ENCODE peak calls at places on chromosome 12, in eight cellular contexts. S is foreskin fibroblast, P is Caco-2, N is astrocyte, A is lower leg skin, M is pancreas, E is SK-N-SH, O is tibial artery. D is an unnamed sample.

GRCh38 chr12:26188641-26189040 is 6.7 kb upstream of the SSPN start:
- DNase-seq in M (no peak), P (no peak), A (no peak), S (no peak), N (peak), O (no peak), E (no peak), D (no peak)

GRCh38 chr12:104315326-104316224 is 12.0 kb downstream of the EID3 start:
- DNase-seq in N (no peak), M (no peak), S (no peak), A (no peak), O (no peak), P (no peak), E (no peak), D (no peak)

GRCh38 chr12:69497308-69498026 is 27.3 kb downstream of the FRS2 start:
- DNase-seq in N (no peak), M (no peak), S (no peak), A (no peak), P (no peak), O (no peak), E (no peak), D (no peak)

GRCh38 chr12:116532986-116533342 is 26.2 kb upstream of the MAP1LC3B2 start:
- DNase-seq in N (no peak), A (peak), S (no peak), E (no peak), M (peak), O (no peak), P (no peak), D (no peak)

GRCh38 chr12:120365675-120366340 is 3.2 kb downstream of the MSI1 start:
- DNase-seq in N (no peak), S (no peak), E (no peak), A (no peak), M (peak), P (no peak), O (no peak), D (no peak)

GRCh38 chr12:128942960-128943477 is 89.7 kb downstream of the GLT1D1 start:
- DNase-seq in S (no peak), N (no peak), A (no peak), P (no peak), E (no peak), M (no peak), O (no peak), D (no peak)

GRCh38 chr12:47841910-47842309 is 22.2 kb upstream of the HDAC7 start:
- DNase-seq in N (no peak), O (no peak), M (no peak), E (no peak), P (no peak), S (no peak), A (no peak), D (no peak)

GRCh38 chr12:2057041-2057792 is 4.4 kb downstream of the CACNA1C start:
- DNase-seq in P (peak), S (peak), A (no peak), N (no peak), E (peak), O (peak), M (peak), D (no peak)

GRCh38 chr12:83818888-83819287 is 1093.7 kb downstream of the SLC6A15 start:
- DNase-seq in M (no peak), N (peak), O (no peak), A (no peak), P (no peak), E (no peak), S (peak), D (peak)

GRCh38 chr12:128008341-128008740 is 258.6 kb upstream of the TMEM132C start:
- DNase-seq in N (peak), P (no peak), E (no peak), O (no peak), S (peak), M (no peak), A (no peak), D (peak)

GRCh38 chr12:48978741-48979601 is 849 bp downstream of the WNT1 start:
- DNase-seq in O (no peak), S (peak), E (no peak), N (no peak), P (no peak), A (no peak), M (no peak), D (no peak)

GRCh38 chr12:13024151-13024946 is 19.8 kb upstream of the FAM234B start:
- DNase-seq in S (peak), O (peak), A (no peak), N (no peak), M (no peak), E (no peak), P (no peak), D (no peak)

GRCh38 chr12:4819654-4820053 is 90.1 kb upstream of the KCNA1 start:
- DNase-seq in E (no peak), A (no peak), P (no peak), N (peak), S (no peak), O (peak), M (no peak), D (no peak)

GRCh38 chr12:132075026-132075713 is 68.9 kb downstream of the DDX51 start:
- DNase-seq in N (no peak), E (no peak), P (no peak), S (peak), O (no peak), M (no peak), A (peak), D (no peak)

GRCh38 chr12:31362115-31362758 is 36.3 kb upstream of the SINHCAF start:
- DNase-seq in A (no peak), E (no peak), M (no peak), O (no peak), N (no peak), S (no peak), P (peak), D (no peak)

GRCh38 chr12:122917508-122918227 is 21.7 kb upstream of the VPS37B start:
- DNase-seq in P (peak), E (no peak), S (peak), N (peak), O (no peak), A (no peak), M (peak), D (peak)
- H3K4me3 ChIP-seq in P (no peak), E (no peak), S (no peak), N (no peak), O (no peak), A (no peak), M (no peak), D (no peak)

DNA sequence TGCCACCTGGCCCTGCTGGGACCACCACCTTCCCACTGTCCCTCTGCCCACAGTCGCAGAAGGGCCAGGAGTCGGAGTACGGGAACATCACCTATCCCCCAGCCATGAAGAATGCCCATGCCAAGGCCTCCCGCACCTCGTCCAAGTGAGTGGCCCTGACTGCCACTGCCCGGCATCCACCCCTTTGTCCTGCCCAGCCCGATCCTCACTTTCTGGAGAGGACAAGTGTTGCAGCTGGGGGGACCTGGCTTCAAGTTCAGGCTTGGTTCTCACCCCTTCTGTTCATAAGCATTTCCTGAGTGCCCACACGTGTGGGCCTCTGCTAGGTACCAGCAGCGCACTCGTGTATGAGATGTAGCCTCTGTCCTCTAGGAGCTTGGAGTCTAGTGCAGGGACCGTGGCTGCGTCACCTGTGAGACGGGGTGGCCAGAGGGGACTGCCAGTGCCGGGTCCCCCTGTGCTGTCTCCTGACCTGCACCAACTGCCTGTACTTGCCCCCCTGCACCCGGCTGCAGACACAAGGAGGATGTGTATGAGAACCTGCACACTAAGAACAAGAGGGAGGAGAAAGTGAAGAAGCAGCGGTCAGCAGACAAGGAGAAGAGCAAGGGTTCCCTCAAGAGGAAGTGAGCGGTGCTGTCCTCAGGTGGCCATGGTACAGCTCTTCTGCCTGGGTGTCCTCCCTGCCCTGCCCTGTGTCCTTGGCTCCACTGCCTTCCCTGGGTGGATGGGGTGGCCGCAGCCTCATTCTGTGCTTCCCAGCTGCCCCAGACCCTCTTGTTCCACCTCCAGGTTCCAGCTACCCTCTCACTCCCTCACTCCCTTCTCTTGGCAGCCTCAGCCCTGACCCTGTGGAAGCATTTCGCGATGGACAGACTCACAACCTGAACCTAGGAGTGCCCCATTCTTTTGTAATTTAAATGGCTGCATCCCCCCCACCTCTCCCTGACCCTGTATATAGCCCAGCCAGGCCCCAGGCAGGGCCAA is 9.4 kb downstream of the PTPN6 start:
- DNase-seq in S (peak), M (peak), N (peak), A (peak), P (no peak), E (peak), O (no peak), D (no peak)
- TF ChIP-seq CTCF in S (peak), M (no peak), N (no peak), A (no peak), P (no peak), E (peak), O (no peak), D (no peak)

GRCh38 chr12:122063691-122064033 is 14.9 kb upstream of the MLXIP start:
- DNase-seq in O (no peak), A (no peak), P (no peak), N (no peak), E (peak), S (no peak), M (peak), D (no peak)
- H3K4me3 ChIP-seq in O (no peak), A (no peak), P (no peak), N (no peak), E (no peak), S (no peak), M (no peak), D (no peak)

GRCh38 chr12:93351726-93352125 is 26.0 kb upstream of the NUDT4 start:
- DNase-seq in A (peak), E (no peak), S (no peak), O (no peak), M (no peak), P (no peak), N (no peak), D (no peak)
- TF ChIP-seq CTCF in A (no peak), E (no peak), S (no peak), O (no peak), M (no peak), P (no peak), N (no peak), D (no peak)

DNA sequence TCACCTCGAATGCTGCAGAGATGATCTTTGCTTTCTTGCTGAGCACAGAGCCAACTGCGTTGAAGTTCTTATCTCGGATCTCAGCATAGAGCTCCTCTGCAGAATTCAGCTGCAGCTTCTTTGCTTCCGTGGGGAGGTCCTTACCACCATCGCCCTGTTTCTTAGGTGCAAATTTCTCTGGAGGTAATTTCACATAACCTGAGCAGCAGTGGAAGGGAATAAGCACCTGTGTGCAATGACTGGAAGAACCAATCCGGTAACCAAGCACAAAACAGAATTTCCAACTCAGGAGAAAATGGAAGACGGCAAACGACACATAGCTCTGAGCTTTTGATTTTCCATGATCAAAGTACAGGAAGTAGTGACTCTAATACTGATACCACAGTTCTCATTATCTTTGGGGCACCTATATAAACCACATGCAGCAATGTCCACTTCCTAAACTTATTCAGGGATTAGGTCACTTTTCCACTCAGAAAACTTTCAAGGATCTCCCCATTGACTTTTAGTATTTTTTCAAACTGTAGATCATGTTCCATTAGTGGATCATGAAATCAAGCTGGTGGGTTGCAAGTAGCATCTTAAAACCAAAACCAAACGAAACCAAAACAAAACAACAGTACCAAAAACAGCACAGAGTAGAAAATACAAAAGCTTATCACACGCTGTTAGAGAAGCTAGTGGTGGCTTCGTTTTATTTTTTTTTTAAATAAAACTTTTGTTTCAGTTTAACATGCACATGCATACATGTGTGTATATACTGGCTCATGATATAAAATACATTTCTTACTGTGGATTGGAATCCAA is 18.9 kb upstream of the DIABLO start:
- DNase-seq in S (no peak), A (no peak), P (no peak), M (no peak), O (no peak), E (no peak), N (no peak), D (no peak)
- H3K4me3 ChIP-seq in S (no peak), A (no peak), P (no peak), M (no peak), O (no peak), E (no peak), N (no peak), D (no peak)

DNA sequence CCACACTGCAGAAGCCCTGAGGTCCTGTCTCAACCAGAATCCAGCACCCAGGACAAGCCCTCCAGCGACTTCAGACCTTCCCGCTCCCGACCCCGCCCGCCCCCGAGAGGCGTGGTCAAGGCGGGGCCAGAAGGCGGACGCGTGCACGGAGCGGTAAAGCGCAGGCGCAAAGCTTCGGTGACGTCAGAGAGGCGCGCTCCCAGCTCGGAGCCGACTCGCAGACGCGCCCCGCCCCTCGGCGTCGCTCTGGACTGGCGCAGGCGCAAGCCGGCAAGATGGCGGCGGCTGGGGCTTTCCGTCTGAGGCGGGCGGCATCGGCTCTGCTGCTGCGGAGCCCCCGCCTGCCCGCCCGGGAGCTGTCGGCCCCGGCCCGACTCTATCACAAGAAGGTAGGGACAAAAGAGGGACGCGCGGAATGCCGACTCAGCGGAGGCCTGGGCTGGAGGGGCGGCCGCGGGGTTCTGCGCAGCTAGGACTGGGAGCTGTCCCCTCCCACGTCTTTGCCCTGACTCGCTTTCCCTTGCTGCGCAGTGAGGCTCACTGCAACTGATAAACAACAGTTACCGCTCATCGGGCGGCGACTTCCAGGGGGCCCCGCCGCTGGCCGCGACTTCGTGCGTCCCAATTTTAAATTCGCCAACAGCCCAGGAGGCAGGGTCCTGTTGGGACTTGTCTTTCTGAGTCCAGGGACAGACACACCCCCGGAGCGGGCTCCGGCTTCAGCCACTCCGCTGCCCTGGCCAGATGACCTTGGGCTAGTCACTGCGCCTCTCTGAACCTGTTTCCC is at the start of gene ISCU:
- DNase-seq in P (peak), A (peak), M (peak), N (peak), O (peak), E (peak), S (peak), D (peak)
- TF ChIP-seq CTCF in P (no peak), A (no peak), M (no peak), N (no peak), O (no peak), E (no peak), S (no peak), D (no peak)

GRCh38 chr12:21775130-21775920 is 819 bp upstream of the KCNJ8 start:
- DNase-seq in N (no peak), E (peak), O (no peak), M (peak), P (no peak), S (no peak), A (no peak), D (no peak)
- H3K4me3 ChIP-seq in N (peak), E (peak), O (peak), M (peak), P (peak), S (peak), A (no peak), D (peak)

GRCh38 chr12:81998761-81999378 is 239.7 kb upstream of the PPFIA2 start:
- DNase-seq in N (peak), M (no peak), A (no peak), P (no peak), E (no peak), S (no peak), O (no peak), D (no peak)
- TF ChIP-seq CTCF in N (no peak), M (no peak), A (no peak), P (no peak), E (no peak), S (no peak), O (no peak), D (no peak)

GRCh38 chr12:106115450-106115849 is 23.3 kb downstream of the NUAK1 start:
- DNase-seq in E (no peak), A (no peak), P (no peak), N (peak), O (no peak), S (no peak), M (no peak), D (no peak)

GRCh38 chr12:106122004-106122403 is 16.8 kb downstream of the NUAK1 start:
- DNase-seq in N (no peak), E (no peak), O (no peak), A (no peak), S (no peak), P (no peak), M (no peak), D (no peak)

GRCh38 chr12:106119301-106119700 is 19.5 kb downstream of the NUAK1 start:
- DNase-seq in M (no peak), S (no peak), N (no peak), E (no peak), P (no peak), O (no peak), A (peak), D (no peak)

GRCh38 chr12:106120578-106121105 is 18.1 kb downstream of the NUAK1 start:
- DNase-seq in N (no peak), O (no peak), S (no peak), M (no peak), A (no peak), E (no peak), P (peak), D (no peak)

DNA sequence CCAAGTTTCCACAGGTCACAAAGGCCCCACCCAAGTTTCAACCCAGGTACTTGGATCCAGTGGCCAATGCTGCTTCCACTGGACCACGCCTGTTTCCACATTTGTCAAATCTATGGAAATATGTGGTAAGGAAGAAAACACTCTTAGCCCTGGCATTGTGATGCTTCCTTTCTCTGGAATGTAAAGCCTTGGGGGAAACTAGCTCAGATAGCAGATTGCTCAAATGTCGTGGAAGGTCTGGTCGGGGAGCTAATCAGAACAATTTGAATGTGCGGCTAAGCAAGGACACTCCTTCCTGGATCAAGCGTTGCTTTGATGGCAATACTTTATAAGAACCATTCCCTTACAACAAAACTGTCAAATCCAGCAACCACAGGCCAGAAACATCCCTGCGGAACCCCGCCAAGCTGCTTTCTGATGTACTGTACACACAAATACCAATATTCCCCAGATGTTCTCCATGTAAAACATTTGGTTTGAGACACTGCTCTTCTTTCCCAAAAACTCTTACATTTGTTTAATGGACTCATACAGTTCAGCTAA is 20.4 kb downstream of the NUAK1 start:
- DNase-seq in M (no peak), E (no peak), A (no peak), N (no peak), P (no peak), O (no peak), S (peak), D (no peak)
- H3K4me3 ChIP-seq in M (no peak), E (no peak), A (no peak), N (no peak), P (no peak), O (no peak), S (no peak), D (no peak)

GRCh38 chr12:55400229-55400628 is at the start of gene OR6C65:
- DNase-seq in A (no peak), E (no peak), O (no peak), M (no peak), N (no peak), P (no peak), S (no peak), D (no peak)

GRCh38 chr12:55392032-55392795 is 8.1 kb upstream of the OR6C65 start:
- DNase-seq in P (no peak), S (no peak), M (no peak), E (no peak), N (no peak), A (no peak), O (no peak), D (no peak)

GRCh38 chr12:55396326-55396725 is 4.0 kb upstream of the OR6C65 start:
- DNase-seq in P (no peak), E (no peak), A (no peak), O (no peak), N (no peak), M (no peak), S (no peak), D (no peak)
- TF ChIP-seq CTCF in P (no peak), E (no peak), A (no peak), O (no peak), N (no peak), M (no peak), S (no peak), D (no peak)